ENCODE peak calls at places on chromosome 6, in six cellular contexts. X, R, J, P, I and Z are unnamed samples.

GRCh38 chr6:293185-294174 is 1.2 kb downstream of the DUSP22 start:
- DNase-seq in X (no peak), P (peak), J (no peak), R (no peak), I (no peak), Z (no peak)

GRCh38 chr6:112085666-112086065 is 1.6 kb downstream of the TUBE1 start:
- DNase-seq in R (no peak), J (no peak), P (no peak), I (no peak), X (no peak), Z (no peak)

GRCh38 chr6:30727920-30728605 is 7.9 kb downstream of the TUBB start:
- DNase-seq in X (no peak), P (peak), J (peak), I (no peak), R (peak), Z (no peak)

GRCh38 chr6:32967151-32968091 is 973 bp upstream of the BRD2 start:
- DNase-seq in X (no peak), P (peak), J (peak), I (peak), R (peak), Z (no peak)

GRCh38 chr6:43570876-43571441 is 4.9 kb downstream of the XPO5 start:
- DNase-seq in P (peak), R (no peak), X (no peak), J (peak), I (no peak), Z (no peak)

GRCh38 chr6:41275489-41275888 is 11.0 kb downstream of the TREM1 start:
- DNase-seq in X (no peak), J (no peak), R (no peak), P (no peak), I (no peak), Z (no peak)

GRCh38 chr6:120947111-120947510 is 387.2 kb downstream of the TBC1D32 start:
- DNase-seq in I (no peak), R (no peak), J (no peak), P (no peak), X (no peak), Z (no peak)

GRCh38 chr6:147201885-147202515 is 2.2 kb upstream of the STXBP5 start:
- DNase-seq in X (peak), R (no peak), P (peak), J (peak), I (peak), Z (no peak)

GRCh38 chr6:112501705-112502104 is 154.6 kb downstream of the RFPL4B start:
- DNase-seq in J (no peak), R (peak), P (peak), X (no peak), I (no peak), Z (no peak)

GRCh38 chr6:150004101-150004782 is 21.1 kb downstream of the RAET1L start:
- DNase-seq in X (no peak), R (no peak), I (no peak), J (no peak), P (no peak), Z (no peak)

GRCh38 chr6:148689168-148689567 is 57.7 kb upstream of the UST start:
- DNase-seq in J (no peak), I (no peak), P (no peak), R (no peak), X (no peak), Z (no peak)

GRCh38 chr6:118724211-118724610 is 72.8 kb upstream of the CEP85L start:
- DNase-seq in J (no peak), X (no peak), P (no peak), I (no peak), R (no peak), Z (no peak)

GRCh38 chr6:119349341-119350201 is at the start of gene MAN1A1:
- DNase-seq in X (peak), J (peak), R (peak), P (peak), I (peak), Z (no peak)

GRCh38 chr6:87922947-87923330 is 124.7 kb upstream of the SPACA1 start:
- DNase-seq in I (no peak), R (no peak), X (no peak), P (peak), J (no peak), Z (peak)

GRCh38 chr6:2999621-3000455 is at the start of gene NQO2:
- DNase-seq in X (peak), I (peak), P (peak), J (peak), R (peak), Z (peak)

GRCh38 chr6:1376653-1377052 is 12.7 kb upstream of the FOXF2 start:
- DNase-seq in I (no peak), X (no peak), J (no peak), R (no peak), P (no peak), Z (no peak)

GRCh38 chr6:110355031-110355430 is 3.1 kb downstream of the METTL24 start:
- DNase-seq in R (no peak), I (no peak), J (no peak), P (no peak), X (no peak), Z (no peak)

GRCh38 chr6:9516207-9516606 is 898.7 kb downstream of the TFAP2A start:
- DNase-seq in X (peak), R (no peak), J (no peak), P (no peak), I (no peak), Z (no peak)

GRCh38 chr6:128932061-128932460 is 49.1 kb downstream of the LAMA2 start:
- DNase-seq in J (no peak), X (no peak), I (no peak), P (no peak), R (no peak), Z (no peak)

GRCh38 chr6:51855310-51856082 is 231.9 kb downstream of the PKHD1 start:
- DNase-seq in I (peak), J (peak), X (peak), P (peak), R (peak), Z (peak)

GRCh38 chr6:16130932-16131387 is 2.1 kb downstream of the MYLIP start:
- DNase-seq in J (peak), R (peak), I (peak), P (peak), X (peak), Z (peak)

GRCh38 chr6:16128759-16129622 is at the start of gene MYLIP:
- DNase-seq in J (peak), X (peak), R (peak), I (peak), P (peak), Z (peak)

GRCh38 chr6:16132909-16133308 is 4.0 kb downstream of the MYLIP start:
- DNase-seq in X (no peak), J (peak), I (no peak), R (no peak), P (peak), Z (no peak)

GRCh38 chr6:16129623-16130243 is 847 bp downstream of the MYLIP start:
- DNase-seq in J (peak), I (no peak), P (peak), R (peak), X (peak), Z (no peak)

GRCh38 chr6:16130437-16130891 is 1.6 kb downstream of the MYLIP start:
- DNase-seq in X (no peak), R (no peak), P (no peak), J (no peak), I (no peak), Z (no peak)
- TF ChIP-seq MYC in X (no peak), R (no peak), P (no peak), J (no peak), I (no peak), Z (no peak)

DNA sequence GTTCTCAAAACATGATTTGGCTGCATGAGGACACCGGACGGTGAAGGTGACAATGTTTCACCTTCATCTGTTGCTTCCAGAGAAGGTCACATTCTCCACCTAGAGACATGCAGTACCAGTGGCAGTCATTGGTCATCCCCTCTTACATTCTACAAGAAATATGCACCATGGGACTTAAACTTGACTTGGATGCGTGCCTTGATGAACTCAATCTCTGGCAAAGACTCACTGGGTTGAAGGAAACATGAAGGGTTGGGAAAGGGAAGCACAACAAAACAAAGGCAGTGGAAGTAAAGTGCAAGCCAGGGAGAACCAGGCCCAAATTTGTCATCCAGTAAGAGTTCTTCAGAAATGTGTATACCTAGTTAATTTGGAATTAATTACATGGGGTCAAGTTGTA is 39.4 kb upstream of the ARMH2 start:
- DNase-seq in X (no peak), J (no peak), R (no peak), P (no peak), I (no peak), Z (no peak)
- TF ChIP-seq MYC in X (no peak), J (no peak), R (no peak), P (no peak), I (no peak), Z (no peak)

DNA sequence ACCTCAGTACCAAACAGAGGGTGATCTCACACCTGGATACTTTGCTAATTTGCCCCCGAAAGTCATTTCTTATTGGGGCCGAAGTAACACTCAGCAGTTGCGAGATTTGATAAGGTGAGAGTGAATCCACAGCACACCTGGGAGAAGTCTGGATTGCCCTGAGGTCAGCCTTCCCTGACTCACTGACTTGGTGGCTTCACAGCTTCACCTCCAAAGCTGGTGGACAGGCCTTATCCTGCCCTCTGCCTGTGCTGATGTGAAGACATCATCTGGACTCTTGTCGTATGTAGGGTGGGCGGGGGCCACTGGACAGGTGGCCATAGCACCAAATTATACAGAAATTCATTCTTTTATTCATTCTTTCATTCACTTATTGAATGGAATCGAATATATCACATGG is 101.8 kb upstream of the ARMC2 start:
- DNase-seq in I (no peak), R (no peak), X (no peak), J (no peak), P (no peak), Z (no peak)
- TF ChIP-seq MYC in I (no peak), R (no peak), X (no peak), J (no peak), P (no peak), Z (no peak)

DNA sequence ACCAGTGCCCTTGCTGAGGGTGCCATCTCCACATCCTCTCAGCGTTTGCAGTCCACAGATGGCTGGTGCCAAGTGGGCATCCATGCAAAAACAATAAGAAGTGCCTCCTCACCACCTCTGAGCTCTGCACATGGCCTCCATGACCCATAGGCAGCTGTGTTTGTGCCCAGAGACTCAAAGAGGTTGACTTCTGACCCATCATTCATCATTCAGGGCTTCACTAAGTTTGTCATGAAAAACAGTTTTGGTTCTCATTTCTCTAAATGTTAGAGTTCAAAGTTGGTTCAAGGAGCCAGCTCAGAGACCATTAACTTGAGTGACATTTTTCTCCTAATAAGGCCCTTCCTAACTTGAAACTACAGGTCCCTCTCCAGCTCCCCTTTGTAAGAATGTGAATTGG is 512.6 kb upstream of the MAP3K7 start:
- DNase-seq in J (no peak), P (no peak), X (no peak), R (no peak), I (no peak), Z (no peak)
- TF ChIP-seq MYC in J (no peak), P (no peak), X (no peak), R (no peak), I (no peak), Z (no peak)

GRCh38 chr6:166989427-166990034 is 9.7 kb upstream of the CEP43 start:
- DNase-seq in J (peak), R (peak), I (peak), X (no peak), P (peak), Z (no peak)
- TF ChIP-seq MYC in J (no peak), R (no peak), I (no peak), X (no peak), P (no peak), Z (no peak)

GRCh38 chr6:98343004-98343403 is 491.4 kb upstream of the POU3F2 start:
- DNase-seq in I (no peak), R (no peak), X (no peak), P (no peak), J (no peak), Z (no peak)
- TF ChIP-seq MYC in I (no peak), R (no peak), X (no peak), P (no peak), J (no peak), Z (no peak)

GRCh38 chr6:169188051-169188863 is 65.4 kb downstream of the THBS2 start:
- DNase-seq in I (no peak), X (no peak), R (no peak), P (peak), J (no peak), Z (no peak)

GRCh38 chr6:169190970-169191369 is 62.7 kb downstream of the THBS2 start:
- DNase-seq in J (no peak), R (no peak), I (no peak), X (no peak), P (no peak), Z (no peak)

GRCh38 chr6:169190144-169190584 is 63.5 kb downstream of the THBS2 start:
- DNase-seq in P (no peak), X (no peak), R (no peak), J (no peak), I (no peak), Z (no peak)

GRCh38 chr6:169189686-169190085 is 64.0 kb downstream of the THBS2 start:
- DNase-seq in R (no peak), J (no peak), X (no peak), I (no peak), P (no peak), Z (no peak)

DNA sequence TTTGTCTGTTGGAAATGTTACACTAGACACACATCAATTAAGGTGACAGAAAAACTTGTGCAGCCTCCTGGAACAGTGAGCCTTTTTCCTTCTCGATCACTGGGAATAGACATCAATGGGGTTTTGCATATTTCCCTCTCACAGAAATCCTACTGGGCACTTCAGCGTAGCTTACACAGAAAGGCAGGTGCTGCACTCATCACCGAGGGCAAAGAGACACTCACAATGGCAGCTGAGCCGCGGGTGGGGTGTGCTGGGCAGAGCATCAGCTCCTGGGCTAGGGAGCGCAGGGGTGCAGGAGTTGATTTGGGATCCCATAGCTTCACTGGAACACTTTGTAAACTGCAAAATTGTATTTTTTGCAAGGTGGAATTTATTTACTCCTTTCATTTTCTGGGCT is 64.4 kb downstream of the THBS2 start:
- DNase-seq in P (no peak), X (no peak), J (no peak), I (no peak), R (no peak), Z (no peak)
- TF ChIP-seq MYC in P (no peak), X (no peak), J (no peak), I (no peak), R (no peak), Z (no peak)

DNA sequence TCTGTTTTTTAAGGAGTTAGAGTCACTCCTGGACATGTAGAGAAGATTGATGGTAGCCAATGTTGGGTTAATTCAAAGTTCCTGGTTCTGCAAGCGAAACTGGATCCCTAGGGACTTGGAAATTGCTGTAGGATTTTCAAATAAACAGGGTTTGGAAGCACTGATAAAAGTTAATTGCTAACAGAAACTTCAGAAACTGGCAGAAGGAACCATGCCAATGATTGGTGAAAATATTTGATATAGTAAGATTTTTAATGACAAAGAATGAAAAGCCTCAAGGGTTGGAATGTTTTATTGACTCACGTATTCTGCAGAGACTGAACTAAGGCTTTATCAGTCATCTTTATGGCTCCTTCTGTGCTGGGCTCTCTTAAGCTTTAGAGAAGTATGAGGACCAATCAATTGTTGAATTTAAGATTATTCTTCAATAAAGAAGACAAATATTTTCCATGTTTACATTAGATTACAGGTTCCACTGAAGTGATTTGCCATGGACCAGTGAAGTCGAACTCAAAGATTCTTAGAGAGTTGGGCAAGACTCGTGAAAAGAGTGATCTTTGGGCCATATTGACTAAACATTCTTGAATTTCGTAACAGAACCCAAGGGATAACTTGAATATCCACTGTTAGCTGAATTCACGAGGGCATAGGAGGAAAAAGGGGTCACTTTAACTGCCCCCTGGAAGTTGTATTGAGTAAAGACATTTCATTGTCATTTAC is 371.4 kb downstream of the HDGFL1 start:
- DNase-seq in P (no peak), I (no peak), X (no peak), J (no peak), R (no peak), Z (no peak)
- TF ChIP-seq MYC in P (no peak), I (no peak), X (no peak), J (no peak), R (no peak), Z (no peak)

DNA sequence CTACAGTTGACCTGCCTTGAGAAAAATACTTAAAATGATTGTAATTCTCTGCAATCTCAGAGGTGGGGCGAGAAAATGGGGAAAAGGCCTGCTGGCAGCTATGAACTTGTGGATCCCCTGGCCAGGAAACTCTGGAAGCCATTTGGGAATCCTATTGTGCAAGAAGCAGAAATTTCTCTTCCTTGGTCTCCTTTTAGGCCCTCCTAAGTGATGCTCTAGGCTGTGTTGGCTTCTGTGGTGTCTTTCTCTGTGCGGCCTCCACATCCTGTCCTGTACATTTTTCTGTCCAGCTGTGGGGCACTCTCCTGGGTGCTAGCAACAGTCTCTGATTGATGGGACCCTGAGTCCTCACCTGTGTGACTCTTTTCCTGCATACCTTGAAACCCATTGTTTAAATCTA is 290.9 kb downstream of the FARS2 start:
- DNase-seq in J (no peak), I (no peak), R (no peak), P (no peak), X (no peak), Z (no peak)
- TF ChIP-seq MYC in J (no peak), I (no peak), R (no peak), P (no peak), X (no peak), Z (no peak)